ENCODE peak calls at places on chromosomes 13 and 19, in nine cellular contexts. One of them, this sample, is unnamed.

GRCh38 chr19:39531834-39532232 is 819 bp downstream of the EID2B start:
- DNase-seq in astrocyte of the hippocampus: no peak
- DNase-seq in GF-D8: no peak
- DNase-seq in anterior cingulate cortex: no peak
- DNase-seq in Ammon's horn: no peak
- DNase-seq in left ventricle myocardium inferior: no peak
- DNase-seq in HAP-1: no peak
- DNase-seq in activated CD4-positive, CD25-positive, alpha-beta regulatory T cell treated with anti-CD3 and anti-CD28 coated beads, Interleukin-2, amount 50 U/mL, for 72 hours: no peak
- DNase-seq in hepatic stellate cell: no peak
- DNase-seq in this sample: no peak

GRCh38 chr13:27338816-27339215 is 68.2 kb downstream of the RASL11A start:
- DNase-seq in astrocyte of the hippocampus: no peak
- DNase-seq in GF-D8: no peak
- DNase-seq in anterior cingulate cortex: no peak
- DNase-seq in Ammon's horn: no peak
- DNase-seq in left ventricle myocardium inferior: no peak
- DNase-seq in HAP-1: no peak
- DNase-seq in activated CD4-positive, CD25-positive, alpha-beta regulatory T cell treated with anti-CD3 and anti-CD28 coated beads, Interleukin-2, amount 50 U/mL, for 72 hours: no peak
- DNase-seq in hepatic stellate cell: no peak
- DNase-seq in this sample: no peak

GRCh38 chr19:19461671-19462622 is 53.4 kb downstream of the TSSK6 start:
- DNase-seq in astrocyte of the hippocampus: peak
- DNase-seq in GF-D8: no peak
- DNase-seq in anterior cingulate cortex: no peak
- DNase-seq in Ammon's horn: no peak
- DNase-seq in left ventricle myocardium inferior: peak
- DNase-seq in HAP-1: no peak
- DNase-seq in activated CD4-positive, CD25-positive, alpha-beta regulatory T cell treated with anti-CD3 and anti-CD28 coated beads, Interleukin-2, amount 50 U/mL, for 72 hours: no peak
- DNase-seq in hepatic stellate cell: no peak
- DNase-seq in this sample: peak

GRCh38 chr19:48925240-48925843 is 8.2 kb upstream of the DHDH start:
- DNase-seq in astrocyte of the hippocampus: peak
- DNase-seq in GF-D8: no peak
- DNase-seq in anterior cingulate cortex: no peak
- DNase-seq in Ammon's horn: no peak
- DNase-seq in left ventricle myocardium inferior: no peak
- DNase-seq in HAP-1: no peak
- DNase-seq in activated CD4-positive, CD25-positive, alpha-beta regulatory T cell treated with anti-CD3 and anti-CD28 coated beads, Interleukin-2, amount 50 U/mL, for 72 hours: no peak
- DNase-seq in hepatic stellate cell: peak
- DNase-seq in this sample: no peak

GRCh38 chr13:42807236-42807635 is 25.9 kb downstream of the FAM216B start:
- DNase-seq in astrocyte of the hippocampus: no peak
- DNase-seq in GF-D8: no peak
- DNase-seq in anterior cingulate cortex: no peak
- DNase-seq in Ammon's horn: no peak
- DNase-seq in left ventricle myocardium inferior: no peak
- DNase-seq in HAP-1: no peak
- DNase-seq in activated CD4-positive, CD25-positive, alpha-beta regulatory T cell treated with anti-CD3 and anti-CD28 coated beads, Interleukin-2, amount 50 U/mL, for 72 hours: no peak
- DNase-seq in hepatic stellate cell: no peak
- DNase-seq in this sample: no peak

GRCh38 chr19:48121066-48121465 is 10.4 kb upstream of the PLA2G4C start:
- DNase-seq in astrocyte of the hippocampus: no peak
- DNase-seq in GF-D8: no peak
- DNase-seq in anterior cingulate cortex: no peak
- DNase-seq in Ammon's horn: no peak
- DNase-seq in left ventricle myocardium inferior: no peak
- DNase-seq in HAP-1: no peak
- DNase-seq in activated CD4-positive, CD25-positive, alpha-beta regulatory T cell treated with anti-CD3 and anti-CD28 coated beads, Interleukin-2, amount 50 U/mL, for 72 hours: no peak
- DNase-seq in hepatic stellate cell: no peak
- DNase-seq in this sample: no peak

GRCh38 chr13:113371061-113371460 is 7.1 kb upstream of the GRTP1 start:
- DNase-seq in astrocyte of the hippocampus: no peak
- DNase-seq in GF-D8: no peak
- DNase-seq in anterior cingulate cortex: no peak
- DNase-seq in Ammon's horn: no peak
- DNase-seq in left ventricle myocardium inferior: no peak
- DNase-seq in HAP-1: no peak
- DNase-seq in activated CD4-positive, CD25-positive, alpha-beta regulatory T cell treated with anti-CD3 and anti-CD28 coated beads, Interleukin-2, amount 50 U/mL, for 72 hours: no peak
- DNase-seq in hepatic stellate cell: no peak
- DNase-seq in this sample: no peak

GRCh38 chr19:50190439-50190891 is 13.0 kb upstream of the MYH14 start:
- DNase-seq in astrocyte of the hippocampus: no peak
- DNase-seq in GF-D8: no peak
- DNase-seq in anterior cingulate cortex: no peak
- DNase-seq in Ammon's horn: no peak
- DNase-seq in left ventricle myocardium inferior: no peak
- DNase-seq in HAP-1: no peak
- DNase-seq in activated CD4-positive, CD25-positive, alpha-beta regulatory T cell treated with anti-CD3 and anti-CD28 coated beads, Interleukin-2, amount 50 U/mL, for 72 hours: no peak
- DNase-seq in hepatic stellate cell: no peak
- DNase-seq in this sample: no peak

GRCh38 chr19:6409346-6409745 is 15.3 kb downstream of the KHSRP start:
- DNase-seq in astrocyte of the hippocampus: no peak
- DNase-seq in GF-D8: no peak
- DNase-seq in anterior cingulate cortex: no peak
- DNase-seq in Ammon's horn: no peak
- DNase-seq in left ventricle myocardium inferior: no peak
- DNase-seq in HAP-1: no peak
- DNase-seq in activated CD4-positive, CD25-positive, alpha-beta regulatory T cell treated with anti-CD3 and anti-CD28 coated beads, Interleukin-2, amount 50 U/mL, for 72 hours: no peak
- DNase-seq in hepatic stellate cell: no peak
- DNase-seq in this sample: no peak

GRCh38 chr19:23095406-23095805 is 21.4 kb upstream of the ZNF730 start:
- DNase-seq in astrocyte of the hippocampus: no peak
- DNase-seq in GF-D8: no peak
- DNase-seq in anterior cingulate cortex: no peak
- DNase-seq in Ammon's horn: no peak
- DNase-seq in left ventricle myocardium inferior: no peak
- DNase-seq in HAP-1: no peak
- DNase-seq in activated CD4-positive, CD25-positive, alpha-beta regulatory T cell treated with anti-CD3 and anti-CD28 coated beads, Interleukin-2, amount 50 U/mL, for 72 hours: no peak
- DNase-seq in hepatic stellate cell: no peak
- DNase-seq in this sample: no peak

GRCh38 chr19:40365613-40366401 is 17.3 kb downstream of the PLD3 start:
- DNase-seq in astrocyte of the hippocampus: peak
- DNase-seq in GF-D8: no peak
- DNase-seq in anterior cingulate cortex: peak
- DNase-seq in Ammon's horn: peak
- DNase-seq in left ventricle myocardium inferior: peak
- DNase-seq in HAP-1: no peak
- DNase-seq in activated CD4-positive, CD25-positive, alpha-beta regulatory T cell treated with anti-CD3 and anti-CD28 coated beads, Interleukin-2, amount 50 U/mL, for 72 hours: peak
- DNase-seq in hepatic stellate cell: peak
- DNase-seq in this sample: peak

GRCh38 chr19:29680447-29680846 is 15.2 kb downstream of the PLEKHF1 start:
- DNase-seq in astrocyte of the hippocampus: no peak
- DNase-seq in GF-D8: peak
- DNase-seq in anterior cingulate cortex: no peak
- DNase-seq in Ammon's horn: no peak
- DNase-seq in left ventricle myocardium inferior: peak
- DNase-seq in HAP-1: no peak
- DNase-seq in activated CD4-positive, CD25-positive, alpha-beta regulatory T cell treated with anti-CD3 and anti-CD28 coated beads, Interleukin-2, amount 50 U/mL, for 72 hours: peak
- DNase-seq in hepatic stellate cell: no peak
- DNase-seq in this sample: peak